ENCODE peak calls at places on chromosome 5, in four cellular contexts. P is A549, Y is omental fat pad, R is lower lobe of right lung. F is an unnamed sample.

GRCh38 chr5:146410272-146410671 is 36.9 kb upstream of the TCERG1 start:
- ATAC-seq in Y (no peak), R (no peak), P (no peak), F (no peak)

GRCh38 chr5:81505672-81506071 is 111.7 kb upstream of the ACOT12 start:
- ATAC-seq in Y (no peak), R (no peak), P (no peak), F (no peak)

GRCh38 chr5:10328323-10328722 is 20.6 kb upstream of the CMBL start:
- ATAC-seq in P (no peak), R (no peak), Y (no peak), F (no peak)

GRCh38 chr5:170306381-170306790 is 8.8 kb upstream of the LCP2 start:
- ATAC-seq in P (peak), R (no peak), Y (peak), F (peak)

GRCh38 chr5:173764321-173765029 is 123.7 kb upstream of the CPEB4 start:
- ATAC-seq in P (peak), R (peak), Y (peak), F (peak)

GRCh38 chr5:141701341-141702119 is 19.5 kb upstream of the ARAP3 start:
- ATAC-seq in P (peak), R (no peak), Y (no peak), F (no peak)

GRCh38 chr5:174423538-174423937 is 300.8 kb upstream of the MSX2 start:
- ATAC-seq in P (no peak), Y (no peak), R (no peak), F (no peak)

GRCh38 chr5:84255318-84255717 is 129.4 kb downstream of the EDIL3 start:
- ATAC-seq in R (no peak), P (no peak), Y (no peak), F (no peak)

GRCh38 chr5:173736923-173737412 is 120.5 kb upstream of the BOD1 start:
- ATAC-seq in R (peak), P (no peak), Y (no peak), F (no peak)

GRCh38 chr5:110096419-110096818 is 406.7 kb downstream of the MAN2A1 start:
- ATAC-seq in R (peak), Y (no peak), P (no peak), F (no peak)

GRCh38 chr5:67095346-67095871 is 101.2 kb downstream of the CD180 start:
- ATAC-seq in P (peak), R (peak), Y (peak), F (peak)

GRCh38 chr5:80122599-80122998 is 87.5 kb downstream of the THBS4 start:
- ATAC-seq in P (no peak), Y (no peak), R (peak), F (no peak)

GRCh38 chr5:5018560-5018935 is 121.6 kb upstream of the ADAMTS16 start:
- ATAC-seq in P (peak), R (peak), Y (no peak), F (no peak)

GRCh38 chr5:71778678-71779276 is 59.7 kb downstream of the CARTPT start:
- ATAC-seq in R (no peak), Y (no peak), P (peak), F (no peak)

GRCh38 chr5:133934311-133934710 is 34.1 kb downstream of the C5orf15 start:
- ATAC-seq in R (no peak), Y (no peak), P (no peak), F (no peak)

GRCh38 chr5:151085517-151086031 is 4.7 kb upstream of the TNIP1 start:
- ATAC-seq in Y (peak), R (peak), P (no peak), F (peak)

GRCh38 chr5:83844320-83845068 is 123.8 kb upstream of the HAPLN1 start:
- ATAC-seq in P (no peak), Y (peak), R (peak), F (peak)

GRCh38 chr5:103041071-103041676 is 78.8 kb downstream of the GIN1 start:
- ATAC-seq in Y (no peak), R (no peak), P (peak), F (no peak)

F was measured in gastroesophageal sphincter.